ENCODE peak calls at places on chromosomes 13 and 19, in ten cellular contexts. A, V, X, H, P, W, D, C, O and M are unnamed samples.
A peak's percentile ranks its signal among the peaks of the same experiment; 100 is the strongest.

GRCh38 chr13:113745059-113745458 is 14.0 kb upstream of the TMEM255B start:
- DNase-seq in C (no peak), O (no peak), V (no peak), D (no peak), P (no peak), H (no peak), W (no peak), X (no peak), A (no peak), M (no peak)

GRCh38 chr13:29901714-29902631 is 51.6 kb upstream of the UBL3 start:
- DNase-seq in O (peak; percentile 15), P (no peak), H (peak; percentile 97), D (peak; percentile 49), A (peak; percentile 21), X (peak; percentile 41), W (no peak), C (no peak), V (no peak), M (no peak)

GRCh38 chr19:3415695-3416094 is 49.3 kb downstream of the NFIC start:
- DNase-seq in V (no peak), P (no peak), C (no peak), X (no peak), W (no peak), H (no peak), A (no peak), D (no peak), O (no peak), M (no peak)

GRCh38 chr13:98199480-98199879 is 22.4 kb upstream of the RNF113B start:
- DNase-seq in A (no peak), O (no peak), V (no peak), H (peak; percentile 54), X (no peak), P (no peak), C (no peak), D (no peak), W (no peak), M (no peak)

GRCh38 chr19:38469151-38469550 is 35.7 kb downstream of the RYR1 start:
- DNase-seq in P (no peak), D (no peak), W (no peak), A (no peak), V (no peak), O (no peak), X (no peak), C (no peak), H (no peak), M (no peak)

GRCh38 chr13:80955487-80955886 is 614.6 kb upstream of the SPRY2 start:
- DNase-seq in O (no peak), X (no peak), P (no peak), A (no peak), W (no peak), D (no peak), V (no peak), H (no peak), C (no peak), M (no peak)

GRCh38 chr13:91056746-91057145 is 290.7 kb upstream of the MIR17HG start:
- DNase-seq in A (no peak), P (no peak), D (no peak), V (no peak), X (no peak), O (no peak), C (no peak), W (no peak), H (no peak), M (no peak)

GRCh38 chr19:47330466-47330869 is 1.5 kb upstream of the C5AR2 start:
- DNase-seq in H (peak; percentile 59), D (no peak), X (no peak), A (no peak), V (no peak), C (no peak), W (no peak), O (peak; percentile 85), P (no peak), M (no peak)

GRCh38 chr13:49908637-49909036 is 27.5 kb downstream of the SPRYD7 start:
- DNase-seq in P (no peak), O (peak; percentile 44), C (no peak), W (no peak), X (peak; percentile 9), A (no peak), D (no peak), H (no peak), V (no peak), M (no peak)

GRCh38 chr19:6249296-6249695 is 30.5 kb downstream of the MLLT1 start:
- DNase-seq in A (no peak), C (no peak), D (no peak), V (no peak), H (peak; percentile 49), X (no peak), O (no peak), W (no peak), P (no peak), M (no peak)

GRCh38 chr13:60707878-60708277 is 310.9 kb downstream of the TDRD3 start:
- DNase-seq in O (no peak), P (no peak), A (no peak), V (no peak), C (no peak), H (no peak), X (no peak), D (no peak), W (no peak), M (no peak)

GRCh38 chr13:109381546-109382180 is 404.7 kb downstream of the IRS2 start:
- DNase-seq in A (no peak), X (no peak), O (peak; percentile 16), H (peak; percentile 71), V (no peak), D (no peak), P (no peak), W (no peak), C (no peak), M (no peak)

GRCh38 chr19:55012294-55012693 is 25.8 kb downstream of the GP6 start:
- DNase-seq in D (no peak), W (no peak), P (no peak), A (no peak), O (no peak), H (no peak), X (no peak), C (no peak), V (no peak), M (no peak)

GRCh38 chr19:55013596-55013995 is 24.5 kb downstream of the GP6 start:
- DNase-seq in P (no peak), O (no peak), C (no peak), X (no peak), H (no peak), D (no peak), V (no peak), W (no peak), A (no peak), M (no peak)

GRCh38 chr19:55016017-55016416 is 22.0 kb downstream of the GP6 start:
- DNase-seq in C (no peak), A (no peak), W (no peak), H (no peak), V (no peak), P (no peak), O (no peak), X (no peak), D (no peak), M (no peak)

GRCh38 chr19:55015126-55015525 is 22.9 kb downstream of the GP6 start:
- DNase-seq in A (no peak), O (no peak), C (no peak), V (no peak), W (no peak), P (no peak), H (no peak), X (no peak), D (no peak), M (no peak)

DNA sequence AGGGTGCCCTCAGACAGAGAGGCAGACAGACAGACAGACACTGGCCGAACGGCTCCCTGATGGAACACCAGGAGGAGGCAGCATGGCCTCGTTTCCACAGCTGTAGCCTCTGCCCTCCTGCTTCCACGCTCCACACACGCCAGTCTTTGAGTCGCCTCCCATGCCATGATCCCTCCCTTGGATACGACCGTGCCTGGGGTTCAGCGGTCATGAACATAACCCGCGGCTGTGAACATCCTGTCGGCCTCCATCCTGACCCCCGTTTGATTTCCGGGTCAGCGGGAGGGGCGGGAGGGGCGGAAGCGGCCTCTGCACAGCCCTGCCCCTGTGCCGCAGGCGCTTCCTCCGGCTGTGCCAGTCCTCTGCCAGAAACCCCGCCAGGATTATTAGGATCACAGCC is 23.4 kb downstream of the GP6 start:
- DNase-seq in C (no peak), O (no peak), X (no peak), W (peak; percentile 57), H (no peak), P (peak; percentile 60), V (no peak), A (peak; percentile 37), D (no peak), M (no peak)
- TF ChIP-seq POLR2A in C (no peak), O (no peak), X (no peak), W (no peak), H (no peak), P (no peak), V (no peak), A (no peak), D (no peak), M (no peak)

DNA sequence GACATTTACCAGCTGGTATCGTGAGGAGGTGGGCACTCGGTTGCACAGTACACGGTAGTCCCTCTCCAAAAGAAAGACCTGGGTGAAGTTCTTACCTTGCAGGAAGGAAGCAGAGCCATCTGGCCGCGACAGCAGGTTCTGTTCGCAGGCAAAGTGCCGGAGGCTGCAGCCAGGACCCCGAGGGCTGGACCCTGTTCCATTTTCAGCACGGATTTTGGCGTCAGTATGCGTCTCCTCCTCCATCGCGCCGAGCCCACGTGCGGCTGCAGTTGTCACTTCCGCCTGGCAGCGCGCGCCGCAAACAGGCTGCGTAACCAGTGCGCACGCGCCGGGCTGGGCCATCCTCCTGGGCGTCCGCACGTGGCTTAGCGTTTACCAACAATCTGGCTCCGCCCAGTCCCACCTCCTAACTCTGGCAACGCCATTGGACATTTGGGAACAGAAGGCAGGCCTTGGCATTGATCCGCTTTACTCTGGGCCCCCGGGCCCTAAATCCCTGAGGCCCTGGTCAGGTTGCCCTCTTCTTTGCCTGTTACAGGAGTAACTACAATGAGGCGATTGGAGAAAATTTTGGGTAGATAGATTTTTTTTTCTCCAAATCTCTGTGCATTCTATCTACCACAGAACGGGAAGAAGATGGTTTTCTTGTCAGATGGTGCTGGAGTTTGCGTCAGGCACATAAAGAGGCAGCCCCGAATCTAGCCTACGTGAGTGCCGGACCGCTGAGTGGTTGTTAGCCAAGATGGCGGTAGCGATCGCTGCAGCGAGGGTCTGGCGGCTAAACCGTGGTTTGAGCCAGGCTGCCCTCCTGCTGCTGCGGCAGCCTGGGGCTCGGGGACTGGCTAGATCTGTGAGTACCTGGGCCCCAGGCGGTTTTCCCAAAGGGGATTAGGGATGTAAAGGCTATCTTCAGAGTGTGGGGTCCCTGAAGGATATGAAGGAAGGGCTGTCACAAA is at the start of the genes BCKDHA and EXOSC5:
- DNase-seq in C (peak; percentile 99), D (peak; percentile 99), O (peak; percentile 98), P (peak; percentile 99), W (peak; percentile 99), X (peak; percentile 100), H (peak; percentile 100), A (peak; percentile 99), V (peak; percentile 98), M (peak; percentile 98)
- TF ChIP-seq POLR2A in C (peak; percentile 48), D (peak; percentile 57), O (peak; percentile 43), P (no peak), W (no peak), X (peak; percentile 87), H (peak; percentile 43), A (no peak), V (peak; percentile 62), M (peak; percentile 77)

GRCh38 chr19:18223860-18224524 is 2.2 kb downstream of the PDE4C start:
- DNase-seq in O (no peak), A (peak; percentile 39), P (peak; percentile 91), H (no peak), W (peak; percentile 38), X (peak; percentile 79), D (peak; percentile 49), C (no peak), V (peak; percentile 17), M (peak; percentile 79)
- TF ChIP-seq POLR2A in O (no peak), A (no peak), P (no peak), H (no peak), W (no peak), X (no peak), D (no peak), C (no peak), V (no peak), M (no peak)

GRCh38 chr19:14575428-14575980 is 3.6 kb upstream of the NDUFB7 start:
- DNase-seq in O (no peak), V (no peak), H (no peak), C (no peak), W (no peak), A (no peak), P (no peak), D (no peak), X (no peak), M (no peak)
- TF ChIP-seq POLR2A in O (no peak), V (no peak), H (no peak), C (no peak), W (no peak), A (no peak), P (no peak), D (no peak), X (no peak), M (no peak)